ENCODE peak calls at places on chromosome 10, in nine cellular contexts. W, E, C, H, Z, F, B, P and X are unnamed samples.

GRCh38 chr10:132272061-132272766 is 35.5 kb downstream of the STK32C start:
- DNase-seq in W (no peak), E (no peak), C (no peak), H (peak), Z (peak), F (no peak), B (no peak), P (no peak), X (peak)

GRCh38 chr10:637221-637620 is 52.2 kb downstream of the DIP2C start:
- DNase-seq in W (no peak), E (peak), C (no peak), H (no peak), Z (no peak), F (no peak), B (no peak), P (no peak), X (no peak)

GRCh38 chr10:50511512-50512213 is 112.1 kb downstream of the SGMS1 start:
- DNase-seq in W (no peak), E (peak), C (no peak), H (no peak), Z (no peak), F (no peak), B (no peak), P (no peak), X (no peak)

GRCh38 chr10:62885656-62886461 is 69.7 kb upstream of the EGR2 start:
- DNase-seq in W (no peak), E (peak), C (no peak), H (no peak), Z (peak), F (no peak), B (no peak), P (peak), X (peak)

GRCh38 chr10:127035827-127036226 is 130.6 kb downstream of the DOCK1 start:
- DNase-seq in W (no peak), E (no peak), C (no peak), H (no peak), Z (no peak), F (no peak), B (no peak), P (no peak), X (no peak)

GRCh38 chr10:48607356-48608278 is 2.7 kb upstream of the ARHGAP22 start:
- DNase-seq in W (peak), E (no peak), C (no peak), H (no peak), Z (no peak), F (no peak), B (peak), P (no peak), X (no peak)

GRCh38 chr10:103884681-103885139 is 29.3 kb upstream of the SH3PXD2A start:
- DNase-seq in W (peak), E (peak), C (no peak), H (no peak), Z (no peak), F (no peak), B (peak), P (peak), X (peak)

GRCh38 chr10:60377955-60378354 is 11.7 kb downstream of the ANK3 start:
- DNase-seq in W (no peak), E (peak), C (no peak), H (no peak), Z (no peak), F (no peak), B (no peak), P (peak), X (no peak)

GRCh38 chr10:93319855-93320254 is 162.3 kb downstream of the MYOF start:
- DNase-seq in W (peak), E (no peak), C (no peak), H (no peak), Z (peak), F (no peak), B (peak), P (no peak), X (no peak)

GRCh38 chr10:23314835-23315239 is 29.8 kb downstream of the C10orf67 start:
- DNase-seq in W (no peak), E (peak), C (peak), H (no peak), Z (peak), F (peak), B (peak), P (peak), X (peak)

GRCh38 chr10:131726967-131727366 is 173.8 kb upstream of the PPP2R2D start:
- DNase-seq in W (no peak), E (no peak), C (no peak), H (no peak), Z (no peak), F (no peak), B (no peak), P (no peak), X (no peak)